ENCODE peak calls at places on chromosomes 11 and 22, in nine cellular contexts. H is tibial nerve, L is suprapubic skin, X is HepG2, N is stomach, G is HCT116, M is K562, Q is IMR-90, Y is adrenal gland. U is an unnamed sample.

GRCh38 chr11:65112226-65112550 is 516 bp downstream of the TM7SF2 start:
- DNase-seq in L (no peak), Y (no peak), M (no peak), N (no peak), Q (no peak), G (no peak), H (no peak), X (no peak), U (no peak)

GRCh38 chr11:31690041-31690440 is 121.1 kb downstream of the PAX6 start:
- DNase-seq in L (no peak), M (no peak), X (no peak), H (no peak), N (no peak), G (no peak), Y (no peak), Q (peak; percentile 24), U (no peak)

GRCh38 chr11:84103096-84103495 is 816.9 kb upstream of the CCDC90B start:
- DNase-seq in X (no peak), M (no peak), N (no peak), L (no peak), Y (peak; percentile 33), H (no peak), Q (no peak), G (no peak), U (no peak)

GRCh38 chr11:59174664-59175033 is 2.7 kb downstream of the DTX4 start:
- DNase-seq in X (peak; percentile 68), Q (peak; percentile 70), H (no peak), Y (no peak), M (no peak), G (no peak), L (no peak), N (peak; percentile 43), U (no peak)

GRCh38 chr11:69280994-69281393 is 13.0 kb upstream of the MYEOV start:
- DNase-seq in M (no peak), N (peak; percentile 52), Y (peak; percentile 76), L (peak; percentile 71), X (no peak), G (peak; percentile 68), Q (peak; percentile 64), H (peak; percentile 21), U (no peak)

GRCh38 chr22:37562049-37562784 is 1.9 kb downstream of the CDC42EP1 start:
- DNase-seq in X (no peak), N (no peak), H (no peak), M (no peak), L (no peak), Q (no peak), G (no peak), Y (no peak), U (no peak)

GRCh38 chr22:31206896-31207687 is 5.0 kb upstream of the LIMK2 start:
- DNase-seq in M (no peak), H (no peak), N (peak; percentile 83), G (no peak), Q (no peak), X (no peak), L (peak; percentile 78), Y (no peak), U (peak; percentile 92)

GRCh38 chr11:64357904-64358535 is 942 bp upstream of the RPS6KA4 start:
- DNase-seq in M (peak; percentile 64), Y (no peak), H (no peak), Q (no peak), X (peak; percentile 20), N (peak; percentile 69), L (peak; percentile 68), G (no peak), U (no peak)

GRCh38 chr11:75351541-75352416 is at the start of gene ARRB1:
- DNase-seq in G (no peak), X (peak; percentile 90), M (peak; percentile 89), N (peak; percentile 82), Q (no peak), H (peak; percentile 47), Y (peak; percentile 67), L (peak; percentile 81), U (no peak)

DNA sequence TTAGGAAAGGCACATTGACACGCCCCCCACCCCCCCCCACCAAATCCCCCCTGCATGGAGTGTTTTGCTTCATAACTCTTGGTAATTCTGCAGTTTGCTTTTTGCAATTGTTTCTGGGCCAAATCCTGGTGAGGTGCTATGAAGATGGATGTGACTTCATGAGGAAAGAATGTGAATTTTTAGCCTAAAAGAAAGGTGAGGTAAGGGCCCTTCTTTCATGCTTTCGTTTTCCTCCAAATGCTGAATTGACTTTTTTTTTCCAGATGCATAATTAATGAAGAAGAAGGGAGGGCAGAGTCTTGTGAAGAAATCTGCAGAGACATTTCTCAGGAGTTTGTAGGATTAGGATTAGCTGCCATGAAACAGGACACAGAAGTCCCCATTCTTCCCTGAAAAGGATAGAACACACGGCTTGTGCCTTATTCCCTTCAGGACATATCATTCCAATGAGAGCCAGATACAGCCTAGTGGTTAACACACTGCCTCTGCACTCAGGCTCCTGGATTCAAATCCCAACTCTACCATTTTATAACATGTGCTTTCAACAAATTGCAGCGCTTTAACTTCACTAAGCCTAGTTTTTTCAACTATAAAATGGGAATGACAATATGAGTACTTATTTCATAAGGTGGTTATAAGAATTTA is 19.6 kb upstream of the TBCEL start:
- DNase-seq in Y (no peak), X (no peak), H (no peak), Q (no peak), N (no peak), M (no peak), G (no peak), L (no peak), U (no peak)
- H3K27ac ChIP-seq in Y (no peak overlapping the region), X (no peak overlapping the region), H (no peak overlapping the region), Q (no peak overlapping the region), N (no peak overlapping the region), M (no peak overlapping the region), G (no peak overlapping the region), L (no peak overlapping the region), U (no peak overlapping the region)

DNA sequence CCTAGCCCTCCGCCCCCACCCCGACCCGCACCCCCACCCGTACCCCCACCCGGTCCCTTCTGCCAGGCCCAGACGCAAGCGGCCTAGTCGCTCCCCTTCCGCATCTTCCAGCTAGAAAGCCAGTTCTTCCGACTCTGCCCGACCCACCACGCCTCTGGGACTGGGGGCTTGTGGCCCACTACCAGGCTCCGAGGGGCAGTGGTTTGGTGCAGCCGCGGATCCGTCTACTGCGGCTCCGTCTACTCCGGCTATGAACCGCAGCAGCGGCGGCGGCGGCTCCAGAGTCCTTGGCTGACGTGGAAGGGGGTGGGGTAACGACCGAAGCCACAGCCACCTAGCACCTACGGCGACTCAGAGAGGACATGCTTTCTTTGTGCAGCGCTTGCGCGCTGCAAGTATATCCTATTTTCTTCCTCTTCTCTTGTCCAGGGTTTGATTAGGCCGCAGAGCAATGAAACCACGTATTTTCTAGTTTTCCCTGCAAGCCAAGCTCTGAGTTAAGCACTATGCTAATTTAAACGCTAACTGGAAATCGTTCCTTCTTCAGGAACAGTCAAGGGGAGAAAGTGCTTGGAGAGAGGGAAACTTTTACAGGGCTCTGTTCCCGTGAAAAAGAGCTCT is at the start of gene COPB1:
- DNase-seq in H (peak; percentile 91), G (peak; percentile 88), M (peak; percentile 82), L (peak; percentile 94), X (peak; percentile 87), Y (peak; percentile 94), Q (peak; percentile 95), N (peak; percentile 94), U (peak; percentile 94)
- TF ChIP-seq POLR2A in H (peak; percentile 85), G (peak; percentile 82), M (peak; percentile 92), L (no peak), X (peak; percentile 98), Y (peak; percentile 95), Q (peak; percentile 96), N (no peak), U (peak; percentile 92)

GRCh38 chr11:1994121-1994520 is 3.5 kb downstream of the H19 start:
- DNase-seq in M (no peak), G (no peak), L (no peak), Y (no peak), H (no peak), Q (no peak), X (no peak), N (no peak), U (no peak)
- H3K27ac ChIP-seq in M (no peak overlapping the region), G (no peak overlapping the region), L (no peak overlapping the region), Y (no peak overlapping the region), H (no peak overlapping the region), Q (no peak overlapping the region), X (no peak overlapping the region), N (no peak overlapping the region), U (no peak overlapping the region)

DNA sequence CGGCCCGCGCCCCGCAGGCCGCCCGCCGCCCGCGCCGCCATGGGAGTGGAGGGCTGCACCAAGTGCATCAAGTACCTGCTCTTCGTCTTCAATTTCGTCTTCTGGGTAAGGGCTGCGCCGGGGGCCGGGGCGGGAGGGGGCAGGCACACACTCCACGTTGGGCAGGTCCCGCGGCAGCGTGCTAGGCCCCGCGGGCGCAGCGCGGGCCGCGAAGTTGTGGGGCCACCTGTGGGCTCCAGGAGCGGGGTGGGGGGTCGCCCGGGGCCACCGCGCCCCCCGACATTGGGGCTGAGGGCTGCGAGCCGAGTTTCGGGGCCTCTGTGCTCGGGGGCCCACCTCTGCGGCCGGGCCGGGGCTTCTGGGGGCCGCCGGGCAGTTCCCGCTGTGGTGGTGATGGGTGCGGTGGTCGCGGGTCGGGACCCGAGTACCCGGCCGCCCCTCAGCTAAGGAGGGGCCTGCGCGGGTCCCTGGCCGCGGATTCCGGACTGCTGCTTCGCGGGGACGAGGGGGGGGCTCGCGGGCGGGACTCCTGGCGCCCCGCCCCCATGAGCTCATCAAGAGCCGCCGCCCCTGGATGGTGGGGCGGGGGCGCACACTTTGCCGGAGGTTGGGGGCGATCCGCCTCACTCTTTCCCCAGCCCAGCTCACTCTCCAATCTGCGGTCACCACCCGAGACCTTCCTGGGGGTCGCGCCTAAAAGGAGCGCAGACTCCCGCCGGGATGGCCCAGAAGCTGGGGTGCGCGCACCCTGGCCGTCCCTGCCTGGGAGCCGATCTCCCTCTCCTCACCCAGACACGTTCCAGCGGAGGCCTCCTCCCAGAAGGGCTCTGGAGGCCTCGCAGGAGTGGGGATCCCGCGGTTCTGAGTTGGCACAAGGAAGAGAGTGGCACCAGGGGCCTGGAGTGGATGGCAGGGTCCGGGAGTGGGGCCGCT is 667 bp downstream of the CD81 start:
- DNase-seq in L (peak; percentile 87), H (peak; percentile 76), X (no peak), G (no peak), N (peak; percentile 69), Q (peak; percentile 33), M (peak; percentile 80), Y (no peak), U (peak; percentile 73)
- TF ChIP-seq POLR2A in L (no peak), H (peak; percentile 70), X (no peak), G (no peak), N (no peak), Q (peak; percentile 12), M (no peak), Y (no peak), U (peak; percentile 71)

GRCh38 chr11:5626191-5626590 is 1.4 kb downstream of the TRIM34 start:
- DNase-seq in Y (no peak), L (no peak), H (no peak), X (no peak), Q (peak; percentile 70), M (no peak), G (no peak), N (no peak), U (no peak)

GRCh38 chr11:5631426-5631825 is 6.6 kb downstream of the TRIM34 start:
- DNase-seq in N (no peak), M (no peak), Q (no peak), Y (no peak), H (no peak), X (no peak), L (no peak), G (no peak), U (no peak)

GRCh38 chr11:5631969-5632635 is 7.3 kb downstream of the TRIM34 start:
- DNase-seq in H (no peak), X (no peak), M (no peak), N (no peak), Q (no peak), G (no peak), Y (no peak), L (no peak), U (no peak)
- H3K27ac ChIP-seq in H (no peak overlapping the region), X (no peak overlapping the region), M (no peak overlapping the region), N (no peak overlapping the region), Q (no peak overlapping the region), G (no peak overlapping the region), Y (no peak overlapping the region), L (no peak overlapping the region), U (no peak overlapping the region)

U was measured in prostate gland.